ENCODE peak calls at places on chromosomes 6 and 20, in six cellular contexts. T is HCT116, X is H1, W is K562, B is NT2/D1, K is GM12878. U is an unnamed sample.

GRCh38 chr20:58184984-58185383 is 43.5 kb downstream of the ANKRD60 start:
- DNase-seq in W (no peak), B (no peak), X (no peak), K (no peak), T (no peak), U (no peak)

GRCh38 chr6:118668761-118669411 is 17.5 kb upstream of the CEP85L start:
- DNase-seq in K (no peak), W (no peak), B (no peak), X (no peak), T (no peak), U (no peak)

GRCh38 chr6:137341721-137342195 is 122.6 kb upstream of the IFNGR1 start:
- DNase-seq in K (no peak), B (no peak), W (no peak), X (no peak), T (no peak), U (no peak)

GRCh38 chr6:144217264-144217663 is 66.9 kb downstream of the STX11 start:
- DNase-seq in B (no peak), K (no peak), X (no peak), W (no peak), T (no peak), U (peak; percentile 30)

GRCh38 chr6:111552241-111552744 is 53.4 kb downstream of the TRAF3IP2 start:
- DNase-seq in X (peak; percentile 51), K (no peak), B (peak; percentile 48), T (no peak), W (no peak), U (no peak)

GRCh38 chr6:13611715-13612114 is 3.4 kb upstream of the NOL7 start:
- DNase-seq in B (no peak), W (no peak), X (no peak), K (peak; percentile 21), T (no peak), U (no peak)

GRCh38 chr6:158869010-158869603 is 49.9 kb upstream of the EZR start:
- DNase-seq in T (peak; percentile 89), K (peak; percentile 53), W (peak; percentile 60), B (no peak), X (no peak), U (no peak)

GRCh38 chr6:40473026-40473425 is 114.1 kb downstream of the LRFN2 start:
- DNase-seq in T (no peak), K (no peak), W (no peak), B (no peak), X (no peak), U (no peak)

GRCh38 chr20:11008444-11008843 is 334.6 kb upstream of the JAG1 start:
- DNase-seq in X (no peak), B (no peak), W (no peak), K (no peak), T (no peak), U (no peak)

GRCh38 chr6:132298344-132298949 is 102.8 kb downstream of the MOXD1 start:
- DNase-seq in T (peak; percentile 36), B (peak; percentile 36), W (peak; percentile 23), K (no peak), X (no peak), U (peak; percentile 58)

GRCh38 chr20:5557123-5557522 is 193.1 kb upstream of the SHLD1 start:
- DNase-seq in B (peak; percentile 51), W (peak; percentile 36), X (peak; percentile 10), K (peak; percentile 15), T (peak; percentile 13), U (peak; percentile 61)

GRCh38 chr20:63089051-63089907 is 82.5 kb upstream of the BHLHE23 start:
- DNase-seq in X (no peak), T (no peak), B (no peak), K (no peak), W (no peak), U (no peak)

GRCh38 chr6:42819803-42820508 is 38.1 kb downstream of the BICRAL start:
- DNase-seq in X (no peak), K (no peak), T (no peak), W (peak; percentile 32), B (no peak), U (peak; percentile 16)

GRCh38 chr20:60294627-60295026 is 336.4 kb downstream of the CDH26 start:
- DNase-seq in T (no peak), B (no peak), K (no peak), X (no peak), W (no peak), U (no peak)
- TF ChIP-seq ZNF274 in T (no peak), B (no peak), K (no peak), X (no peak), W (no peak), U (no peak)

GRCh38 chr6:163793584-163793983 is 379.1 kb downstream of the QKI start:
- DNase-seq in B (no peak), K (no peak), W (no peak), X (no peak), T (peak; percentile 0), U (peak; percentile 10)
- TF ChIP-seq ZNF274 in B (no peak), K (no peak), W (no peak), X (no peak), T (no peak), U (no peak)

DNA sequence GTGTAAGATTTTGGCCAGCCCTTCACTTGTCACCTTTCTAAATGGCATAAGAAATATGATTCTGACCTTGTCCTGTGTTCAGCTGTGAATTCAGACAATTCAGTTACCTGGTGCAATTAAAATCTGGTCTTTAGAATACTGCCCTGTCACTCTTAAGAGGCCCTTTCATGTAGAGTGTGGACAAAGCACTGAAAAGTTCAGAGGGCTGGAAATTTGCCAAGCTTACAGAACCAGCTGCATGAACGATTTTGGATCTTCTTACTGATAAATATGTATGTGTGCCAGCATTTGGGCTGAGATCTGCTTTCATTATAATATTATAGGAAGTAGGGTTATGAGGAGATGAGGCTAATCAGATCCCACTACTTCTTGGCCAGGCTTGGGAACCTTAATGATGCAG is 116.0 kb downstream of the QRSL1 start:
- DNase-seq in K (no peak), W (no peak), B (no peak), X (no peak), T (no peak), U (peak; percentile 58)
- TF ChIP-seq ZNF274 in K (no peak), W (no peak), B (no peak), X (no peak), T (no peak), U (no peak)

DNA sequence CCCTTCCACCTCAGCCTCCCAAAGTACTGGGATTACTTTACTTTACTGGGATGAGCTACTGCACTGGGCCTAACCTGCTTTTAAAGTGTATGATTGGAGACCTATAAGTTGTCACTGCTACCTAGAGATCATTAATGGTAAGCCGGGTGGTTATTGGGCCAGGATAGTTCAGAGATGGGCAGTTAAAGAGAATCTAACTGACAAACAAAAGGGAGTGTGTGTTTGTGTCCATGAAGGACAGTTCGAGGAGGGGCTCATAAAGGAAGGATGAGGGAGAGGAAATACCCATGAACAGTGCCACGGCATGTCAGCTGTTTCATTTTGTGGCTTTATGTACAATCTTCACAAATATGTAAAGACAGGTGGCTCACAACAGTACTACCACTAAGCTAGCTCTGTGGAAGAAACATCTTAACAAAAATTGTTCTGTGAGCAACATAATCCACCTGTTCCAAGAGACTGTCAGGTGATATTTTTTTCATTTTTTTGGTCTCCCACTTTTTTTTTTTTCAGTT is 69.7 kb upstream of the FAM8A1 start:
- DNase-seq in X (no peak), T (no peak), B (no peak), K (no peak), W (no peak), U (no peak)
- TF ChIP-seq ZNF274 in X (no peak), T (no peak), B (no peak), K (no peak), W (no peak), U (no peak)

U was measured in HepG2.